ENCODE peak calls at places on chromosomes 16 and 17, in five cellular contexts. Y is ELR; L is RWPE1; H is naive thymus-derived CD8-positive, alpha-beta T cell; D is head of caudate nucleus. Q is an unnamed sample.

GRCh38 chr16:30357085-30357714 is 2.1 kb upstream of the CD2BP2 start:
- DNase-seq in Y (no peak), L (no peak), H (no peak), D (no peak), Q (peak; percentile 44)

GRCh38 chr16:55501549-55502322 is 7.1 kb upstream of the LPCAT2 start:
- DNase-seq in Y (peak; percentile 26), L (peak; percentile 30), H (no peak), D (no peak), Q (no peak)

GRCh38 chr17:48236681-48237134 is 129.1 kb downstream of the SNX11 start:
- DNase-seq in Y (peak; percentile 99), L (peak; percentile 79), H (no peak), D (no peak), Q (no peak)

GRCh38 chr17:511833-512251 is 159.2 kb upstream of the RPH3AL start:
- DNase-seq in Y (peak; percentile 68), L (no peak), H (no peak), D (no peak), Q (peak; percentile 65)

GRCh38 chr17:40532520-40533253 is 31.3 kb upstream of the TNS4 start:
- DNase-seq in Y (peak; percentile 36), L (no peak), H (no peak), D (no peak), Q (no peak)

GRCh38 chr16:57255686-57256415 is 10.8 kb downstream of the ARL2BP start:
- DNase-seq in Y (no peak), L (peak; percentile 47), H (no peak), D (no peak), Q (no peak)

GRCh38 chr16:53714080-53715050 is 10.4 kb downstream of the FTO start:
- DNase-seq in Y (no peak), L (no peak), H (no peak), D (no peak), Q (no peak)

GRCh38 chr16:2939968-2940367 is 24.1 kb upstream of the KREMEN2 start:
- DNase-seq in Y (no peak), L (no peak), H (no peak), D (no peak), Q (no peak)